ENCODE peak calls at places on chromosomes 6 and 20, in nine cellular contexts. R is Caki2, K is NT2/D1, H is lung, Q is cerebellum, Z is RWPE1, O is foreskin fibroblast, M is brain pericyte, C is fibroblast of lung. L is an unnamed sample.

GRCh38 chr6:141209890-141210289 is 922.8 kb upstream of the GJE1 start:
- DNase-seq in R (no peak), K (no peak), H (no peak), Q (no peak), Z (no peak), O (no peak), M (no peak), C (no peak), L (no peak)

GRCh38 chr20:373171-373890 is 7.2 kb upstream of the TRIB3 start:
- DNase-seq in R (peak), K (no peak), H (peak), Q (no peak), Z (peak), O (peak), M (no peak), C (peak), L (no peak)

GRCh38 chr6:161292145-161292544 is 18.3 kb upstream of the AGPAT4 start:
- DNase-seq in R (no peak), K (peak), H (no peak), Q (no peak), Z (no peak), O (no peak), M (no peak), C (no peak), L (no peak)

GRCh38 chr20:3101737-3102574 is 17.4 kb upstream of the AVP start:
- DNase-seq in R (no peak), K (no peak), H (no peak), Q (no peak), Z (no peak), O (no peak), M (no peak), C (no peak), L (peak)

GRCh38 chr6:90195094-90195793 is 101.4 kb downstream of the BACH2 start:
- DNase-seq in R (no peak), K (no peak), H (no peak), Q (no peak), Z (no peak), O (no peak), M (no peak), C (no peak), L (no peak)

GRCh38 chr20:20225325-20225724 is 142.6 kb upstream of the INSM1 start:
- DNase-seq in R (no peak), K (no peak), H (no peak), Q (no peak), Z (no peak), O (no peak), M (no peak), C (no peak), L (no peak)

GRCh38 chr20:1376453-1377270 is 16.2 kb downstream of the FKBP1A start:
- DNase-seq in R (no peak), K (no peak), H (no peak), Q (no peak), Z (no peak), O (peak), M (no peak), C (no peak), L (no peak)

GRCh38 chr20:41278936-41279335 is 38.6 kb downstream of the ZHX3 start:
- DNase-seq in R (no peak), K (no peak), H (no peak), Q (no peak), Z (no peak), O (no peak), M (no peak), C (no peak), L (no peak)

GRCh38 chr20:14334306-14334930 is 3.0 kb downstream of the FLRT3 start:
- DNase-seq in R (peak), K (peak), H (peak), Q (peak), Z (peak), O (peak), M (no peak), C (peak), L (no peak)

GRCh38 chr6:29516108-29516507 is 28.4 kb upstream of the MAS1L start:
- DNase-seq in R (peak), K (no peak), H (no peak), Q (no peak), Z (peak), O (peak), M (peak), C (peak), L (no peak)

GRCh38 chr20:39893013-39893685 is 795.9 kb downstream of the MAFB start:
- DNase-seq in R (no peak), K (peak), H (no peak), Q (no peak), Z (no peak), O (peak), M (no peak), C (peak), L (no peak)

L was measured in activated naive CD8-positive, alpha-beta T cell treated with anti-CD3 and anti-CD28 coated beads, Interleukin-2, amount 50 U/mL, for 16 hours.